ENCODE peak calls at places on chromosomes 4 and X, in six cellular contexts. L is ELR; I is T-cell; A is activated naive CD8-positive, alpha-beta T cell treated with anti-CD3 and anti-CD28 coated beads, Interleukin-2, amount 50 U/mL, for 24 hours; V is GM10248; G is NCI-H1417. F is an unnamed sample.

GRCh38 chr4:6492861-6493667 is 20.6 kb upstream of the PPP2R2C start:
- DNase-seq in L (no peak), I (no peak), A (no peak), V (no peak), G (no peak), F (no peak)

GRCh38 chr4:169100656-169101055 is 90.6 kb upstream of the CBR4 start:
- DNase-seq in L (no peak), I (no peak), A (no peak), V (no peak), G (no peak), F (no peak)

GRCh38 chr4:7120341-7120740 is 52.5 kb upstream of the GRPEL1 start:
- DNase-seq in L (peak), I (no peak), A (no peak), V (no peak), G (no peak), F (no peak)

GRCh38 chr4:187302456-187302855 is 578.8 kb upstream of the FAT1 start:
- DNase-seq in L (no peak), I (no peak), A (no peak), V (no peak), G (no peak), F (no peak)

GRCh38 chr4:138182838-138183426 is 59.2 kb downstream of the SLC7A11 start:
- DNase-seq in L (peak), I (no peak), A (no peak), V (peak), G (peak), F (peak)

GRCh38 chrX:20409991-20410390 is 143.3 kb upstream of the RPS6KA3 start:
- DNase-seq in L (no peak), I (no peak), A (no peak), V (no peak), G (no peak), F (no peak)

GRCh38 chr4:121991968-121992367 is 40.1 kb upstream of the TRPC3 start:
- DNase-seq in L (no peak), I (no peak), A (no peak), V (no peak), G (no peak), F (no peak)

GRCh38 chr4:40515037-40515397 is 114.6 kb downstream of the RBM47 start:
- DNase-seq in L (no peak), I (no peak), A (no peak), V (no peak), G (no peak), F (peak)

GRCh38 chr4:109026588-109026987 is 263.7 kb upstream of the ETNPPL start:
- DNase-seq in L (peak), I (no peak), A (no peak), V (no peak), G (no peak), F (peak)

GRCh38 chr4:85127653-85128052 is 161.2 kb upstream of the WDFY3 start:
- DNase-seq in L (peak), I (no peak), A (no peak), V (peak), G (no peak), F (peak)

GRCh38 chr4:119113033-119113655 is 22.5 kb upstream of the MYOZ2 start:
- DNase-seq in L (peak), I (no peak), A (no peak), V (no peak), G (no peak), F (peak)

GRCh38 chrX:103254171-103254824 is 657 bp downstream of the TCEAL8 start:
- DNase-seq in L (peak), I (no peak), A (peak), V (peak), G (peak), F (peak)

GRCh38 chr4:19592391-19592790 is 659.3 kb upstream of the SLIT2 start:
- DNase-seq in L (peak), I (no peak), A (no peak), V (no peak), G (no peak), F (peak)

GRCh38 chr4:129545599-129546278 is 449.8 kb downstream of the C4orf33 start:
- DNase-seq in L (peak), I (no peak), A (no peak), V (no peak), G (no peak), F (peak)

GRCh38 chr4:70802923-70803605 is 36.6 kb downstream of the GRSF1 start:
- DNase-seq in L (no peak), I (no peak), A (no peak), V (no peak), G (no peak), F (peak)

GRCh38 chr4:140581078-140581477 is 12.3 kb upstream of the UCP1 start:
- DNase-seq in L (no peak), I (no peak), A (no peak), V (no peak), G (no peak), F (no peak)

GRCh38 chr4:8160572-8160971 is 2.0 kb upstream of the ABLIM2 start:
- DNase-seq in L (no peak), I (no peak), A (no peak), V (no peak), G (no peak), F (no peak)

GRCh38 chr4:6915041-6916005 is 5.7 kb downstream of the TBC1D14 start:
- DNase-seq in L (no peak), I (no peak), A (no peak), V (no peak), G (no peak), F (no peak)

GRCh38 chr4:2788532-2789103 is 4.3 kb upstream of the SH3BP2 start:
- DNase-seq in L (no peak), I (no peak), A (no peak), V (no peak), G (no peak), F (no peak)

GRCh38 chr4:186948361-186949291 is 225.0 kb upstream of the FAT1 start:
- DNase-seq in L (peak), I (no peak), A (no peak), V (no peak), G (no peak), F (no peak)

GRCh38 chr4:75477201-75477600 is 37.0 kb downstream of the RCHY1 start:
- DNase-seq in L (no peak), I (no peak), A (no peak), V (no peak), G (no peak), F (no peak)

GRCh38 chr4:139607302-139608060 is 51.5 kb upstream of the SETD7 start:
- DNase-seq in L (no peak), I (no peak), A (no peak), V (no peak), G (no peak), F (peak)

GRCh38 chrX:72465882-72466281 is 106.8 kb downstream of the HDAC8 start:
- DNase-seq in L (no peak), I (no peak), A (no peak), V (no peak), G (no peak), F (no peak)

GRCh38 chr4:21191304-21191703 is 491.0 kb downstream of the PACRGL start:
- DNase-seq in L (no peak), I (no peak), A (no peak), V (no peak), G (no peak), F (no peak)

GRCh38 chr4:624705-625590 is at the start of gene PDE6B:
- DNase-seq in L (no peak), I (no peak), A (no peak), V (no peak), G (no peak), F (no peak)

GRCh38 chr4:139814285-139815015 is 148.8 kb downstream of the MGST2 start:
- DNase-seq in L (peak), I (no peak), A (no peak), V (no peak), G (no peak), F (peak)

GRCh38 chrX:7263961-7264360 is 116.0 kb upstream of the PUDP start:
- DNase-seq in L (peak), I (no peak), A (no peak), V (no peak), G (no peak), F (peak)

GRCh38 chrX:153643431-153644351 is 3.3 kb upstream of the DUSP9 start:
- DNase-seq in L (peak), I (no peak), A (peak), V (no peak), G (no peak), F (peak)

GRCh38 chr4:147727476-147728028 is 4.3 kb upstream of the ARHGAP10 start:
- DNase-seq in L (no peak), I (no peak), A (no peak), V (no peak), G (no peak), F (peak)

GRCh38 chr4:76558391-76559235 is 123.6 kb downstream of the SHROOM3 start:
- DNase-seq in L (no peak), I (no peak), A (no peak), V (no peak), G (no peak), F (no peak)

GRCh38 chr4:31548823-31549222 is 828.7 kb downstream of the PCDH7 start:
- DNase-seq in L (no peak), I (no peak), A (no peak), V (no peak), G (no peak), F (no peak)

GRCh38 chr4:5708171-5708828 is at the start of gene EVC2:
- DNase-seq in L (peak), I (no peak), A (peak), V (no peak), G (no peak), F (peak)

GRCh38 chr4:2694691-2695090 is 61.4 kb downstream of the TNIP2 start:
- DNase-seq in L (peak), I (no peak), A (no peak), V (no peak), G (no peak), F (no peak)

GRCh38 chrX:11137543-11138139 is 26.5 kb downstream of the HCCS start:
- DNase-seq in L (peak), I (no peak), A (no peak), V (peak), G (peak), F (peak)

GRCh38 chr4:147515220-147515936 is 34.5 kb downstream of the EDNRA start:
- DNase-seq in L (no peak), I (no peak), A (no peak), V (no peak), G (no peak), F (peak)

GRCh38 chr4:73028621-73029020 is 40.9 kb downstream of the COX18 start:
- DNase-seq in L (no peak), I (no peak), A (no peak), V (no peak), G (no peak), F (no peak)

GRCh38 chr4:24637173-24637572 is 52.8 kb upstream of the DHX15 start:
- DNase-seq in L (no peak), I (no peak), A (no peak), V (no peak), G (no peak), F (no peak)

F was measured in epithelial cell of esophagus.